ENCODE peak calls at places on chromosomes 12 and 14, in ten cellular contexts. One of them, this sample, is unnamed.

GRCh38 chr14:69323266-69323966 is 63.5 kb downstream of the GALNT16 start:
- DNase-seq in uterus: peak; percentile 10
- DNase-seq in nephron progenitor cell: no peak
- DNase-seq in cardiac muscle cell: no peak
- DNase-seq in heart left ventricle: no peak
- DNase-seq in transverse colon: no peak
- DNase-seq in GM06990: no peak
- DNase-seq in progenitor cell of endocrine pancreas: no peak
- DNase-seq in GM23338: no peak
- DNase-seq in bronchial epithelial cell: no peak
- DNase-seq in this sample: no peak

GRCh38 chr14:21001218-21001617 is 2.1 kb downstream of the SLC39A2 start:
- DNase-seq in uterus: no peak
- DNase-seq in nephron progenitor cell: no peak
- DNase-seq in cardiac muscle cell: no peak
- DNase-seq in heart left ventricle: no peak
- DNase-seq in transverse colon: peak; percentile 62
- DNase-seq in GM06990: no peak
- DNase-seq in progenitor cell of endocrine pancreas: no peak
- DNase-seq in GM23338: peak; percentile 43
- DNase-seq in bronchial epithelial cell: no peak
- DNase-seq in this sample: no peak

GRCh38 chr14:29035129-29035528 is 268.5 kb downstream of the FOXG1 start:
- DNase-seq in uterus: no peak
- DNase-seq in nephron progenitor cell: no peak
- DNase-seq in cardiac muscle cell: peak; percentile 7
- DNase-seq in heart left ventricle: no peak
- DNase-seq in transverse colon: no peak
- DNase-seq in GM06990: no peak
- DNase-seq in progenitor cell of endocrine pancreas: no peak
- DNase-seq in GM23338: no peak
- DNase-seq in bronchial epithelial cell: no peak
- DNase-seq in this sample: no peak

GRCh38 chr12:48193623-48194022 is 9.5 kb downstream of the OR10AD1 start:
- DNase-seq in uterus: no peak
- DNase-seq in nephron progenitor cell: no peak
- DNase-seq in cardiac muscle cell: no peak
- DNase-seq in heart left ventricle: no peak
- DNase-seq in transverse colon: no peak
- DNase-seq in GM06990: no peak
- DNase-seq in progenitor cell of endocrine pancreas: no peak
- DNase-seq in GM23338: no peak
- DNase-seq in bronchial epithelial cell: peak; percentile 40
- DNase-seq in this sample: no peak

GRCh38 chr12:77251799-77252198 is 186.4 kb upstream of the E2F7 start:
- DNase-seq in uterus: no peak
- DNase-seq in nephron progenitor cell: no peak
- DNase-seq in cardiac muscle cell: no peak
- DNase-seq in heart left ventricle: no peak
- DNase-seq in transverse colon: no peak
- DNase-seq in GM06990: no peak
- DNase-seq in progenitor cell of endocrine pancreas: no peak
- DNase-seq in GM23338: no peak
- DNase-seq in bronchial epithelial cell: no peak
- DNase-seq in this sample: no peak

GRCh38 chr12:131757111-131757510 is 46.2 kb downstream of the SFSWAP start:
- DNase-seq in uterus: no peak
- DNase-seq in nephron progenitor cell: no peak
- DNase-seq in cardiac muscle cell: no peak
- DNase-seq in heart left ventricle: no peak
- DNase-seq in transverse colon: no peak
- DNase-seq in GM06990: no peak
- DNase-seq in progenitor cell of endocrine pancreas: no peak
- DNase-seq in GM23338: no peak
- DNase-seq in bronchial epithelial cell: no peak
- DNase-seq in this sample: no peak

GRCh38 chr12:52324068-52324444 is 2.9 kb upstream of the KRT83 start:
- DNase-seq in uterus: no peak
- DNase-seq in nephron progenitor cell: no peak
- DNase-seq in cardiac muscle cell: no peak
- DNase-seq in heart left ventricle: no peak
- DNase-seq in transverse colon: no peak
- DNase-seq in GM06990: no peak
- DNase-seq in progenitor cell of endocrine pancreas: no peak
- DNase-seq in GM23338: no peak
- DNase-seq in bronchial epithelial cell: no peak
- DNase-seq in this sample: peak; percentile 6

GRCh38 chr12:2311001-2311778 is 258.4 kb downstream of the CACNA1C start:
- DNase-seq in uterus: no peak
- DNase-seq in nephron progenitor cell: no peak
- DNase-seq in cardiac muscle cell: peak; percentile 27
- DNase-seq in heart left ventricle: no peak
- DNase-seq in transverse colon: no peak
- DNase-seq in GM06990: no peak
- DNase-seq in progenitor cell of endocrine pancreas: no peak
- DNase-seq in GM23338: no peak
- DNase-seq in bronchial epithelial cell: no peak
- DNase-seq in this sample: no peak

GRCh38 chr14:76352639-76353281 is 23.2 kb upstream of the ESRRB start:
- DNase-seq in uterus: peak; percentile 44
- DNase-seq in nephron progenitor cell: peak; percentile 95
- DNase-seq in cardiac muscle cell: peak; percentile 60
- DNase-seq in heart left ventricle: peak; percentile 56
- DNase-seq in transverse colon: peak; percentile 20
- DNase-seq in GM06990: peak; percentile 60
- DNase-seq in progenitor cell of endocrine pancreas: peak; percentile 87
- DNase-seq in GM23338: peak; percentile 93
- DNase-seq in bronchial epithelial cell: no peak
- DNase-seq in this sample: peak; percentile 87

GRCh38 chr14:87175175-87175574 is 817.8 kb downstream of the GALC start:
- DNase-seq in uterus: no peak
- DNase-seq in nephron progenitor cell: no peak
- DNase-seq in cardiac muscle cell: no peak
- DNase-seq in heart left ventricle: no peak
- DNase-seq in transverse colon: no peak
- DNase-seq in GM06990: no peak
- DNase-seq in progenitor cell of endocrine pancreas: no peak
- DNase-seq in GM23338: no peak
- DNase-seq in bronchial epithelial cell: no peak
- DNase-seq in this sample: no peak

GRCh38 chr14:68637106-68638021 is 155.5 kb downstream of the ZFP36L1 start:
- DNase-seq in uterus: peak; percentile 59
- DNase-seq in nephron progenitor cell: no peak
- DNase-seq in cardiac muscle cell: peak; percentile 87
- DNase-seq in heart left ventricle: peak; percentile 59
- DNase-seq in transverse colon: no peak
- DNase-seq in GM06990: no peak
- DNase-seq in progenitor cell of endocrine pancreas: peak; percentile 2
- DNase-seq in GM23338: no peak
- DNase-seq in bronchial epithelial cell: no peak
- DNase-seq in this sample: no peak

GRCh38 chr14:68824517-68825347 is 31.9 kb upstream of the ZFP36L1 start:
- DNase-seq in uterus: peak; percentile 86
- DNase-seq in nephron progenitor cell: peak; percentile 87
- DNase-seq in cardiac muscle cell: peak; percentile 81
- DNase-seq in heart left ventricle: peak; percentile 81
- DNase-seq in transverse colon: peak; percentile 87
- DNase-seq in GM06990: no peak
- DNase-seq in progenitor cell of endocrine pancreas: peak; percentile 64
- DNase-seq in GM23338: peak; percentile 93
- DNase-seq in bronchial epithelial cell: peak; percentile 51
- DNase-seq in this sample: peak; percentile 92

GRCh38 chr12:126706300-126706699 is 1560.7 kb upstream of the TMEM132C start:
- DNase-seq in uterus: no peak
- DNase-seq in nephron progenitor cell: no peak
- DNase-seq in cardiac muscle cell: no peak
- DNase-seq in heart left ventricle: no peak
- DNase-seq in transverse colon: no peak
- DNase-seq in GM06990: no peak
- DNase-seq in progenitor cell of endocrine pancreas: no peak
- DNase-seq in GM23338: peak; percentile 32
- DNase-seq in bronchial epithelial cell: no peak
- DNase-seq in this sample: no peak

GRCh38 chr12:132872975-132873421 is 14.4 kb downstream of the CHFR start:
- DNase-seq in uterus: no peak
- DNase-seq in nephron progenitor cell: no peak
- DNase-seq in cardiac muscle cell: no peak
- DNase-seq in heart left ventricle: no peak
- DNase-seq in transverse colon: peak; percentile 23
- DNase-seq in GM06990: no peak
- DNase-seq in progenitor cell of endocrine pancreas: no peak
- DNase-seq in GM23338: no peak
- DNase-seq in bronchial epithelial cell: no peak
- DNase-seq in this sample: no peak

GRCh38 chr14:100538566-100539318 is 48.5 kb downstream of the BEGAIN start:
- DNase-seq in uterus: peak; percentile 16
- DNase-seq in nephron progenitor cell: peak; percentile 1
- DNase-seq in cardiac muscle cell: no peak
- DNase-seq in heart left ventricle: peak; percentile 14
- DNase-seq in transverse colon: peak; percentile 4
- DNase-seq in GM06990: no peak
- DNase-seq in progenitor cell of endocrine pancreas: no peak
- DNase-seq in GM23338: no peak
- DNase-seq in bronchial epithelial cell: no peak
- DNase-seq in this sample: peak; percentile 10

GRCh38 chr12:6038160-6038559 is 86.3 kb downstream of the VWF start:
- DNase-seq in uterus: no peak
- DNase-seq in nephron progenitor cell: peak; percentile 72
- DNase-seq in cardiac muscle cell: peak; percentile 84
- DNase-seq in heart left ventricle: no peak
- DNase-seq in transverse colon: peak; percentile 59
- DNase-seq in GM06990: no peak
- DNase-seq in progenitor cell of endocrine pancreas: peak; percentile 61
- DNase-seq in GM23338: peak; percentile 98
- DNase-seq in bronchial epithelial cell: peak; percentile 78
- DNase-seq in this sample: peak; percentile 71
- TF ChIP-seq CTCF in uterus: peak; percentile 31
- TF ChIP-seq CTCF in nephron progenitor cell: peak; percentile 92
- TF ChIP-seq CTCF in cardiac muscle cell: peak; percentile 87
- TF ChIP-seq CTCF in heart left ventricle: peak; percentile 56
- TF ChIP-seq CTCF in transverse colon: peak; percentile 84
- TF ChIP-seq CTCF in GM06990: peak; percentile 91
- TF ChIP-seq CTCF in progenitor cell of endocrine pancreas: peak; percentile 96
- TF ChIP-seq CTCF in GM23338: peak; percentile 100
- TF ChIP-seq CTCF in bronchial epithelial cell: peak; percentile 83
- TF ChIP-seq CTCF in this sample: peak; percentile 90

GRCh38 chr12:102816816-102817434 is 100.1 kb downstream of the PAH start:
- DNase-seq in uterus: no peak
- DNase-seq in nephron progenitor cell: peak; percentile 9
- DNase-seq in cardiac muscle cell: peak; percentile 48
- DNase-seq in heart left ventricle: no peak
- DNase-seq in transverse colon: no peak
- DNase-seq in GM06990: no peak
- DNase-seq in progenitor cell of endocrine pancreas: no peak
- DNase-seq in GM23338: peak; percentile 67
- DNase-seq in bronchial epithelial cell: peak; percentile 33
- DNase-seq in this sample: no peak
- TF ChIP-seq CTCF in uterus: peak; percentile 61
- TF ChIP-seq CTCF in nephron progenitor cell: peak; percentile 87
- TF ChIP-seq CTCF in cardiac muscle cell: peak; percentile 75
- TF ChIP-seq CTCF in heart left ventricle: peak; percentile 60
- TF ChIP-seq CTCF in transverse colon: peak; percentile 27
- TF ChIP-seq CTCF in GM06990: peak; percentile 74
- TF ChIP-seq CTCF in progenitor cell of endocrine pancreas: peak; percentile 75
- TF ChIP-seq CTCF in GM23338: peak; percentile 66
- TF ChIP-seq CTCF in bronchial epithelial cell: peak; percentile 60
- TF ChIP-seq CTCF in this sample: peak; percentile 86

GRCh38 chr14:104224516-104225281 is 86.3 kb downstream of the KIF26A start:
- DNase-seq in uterus: no peak
- DNase-seq in nephron progenitor cell: peak; percentile 75
- DNase-seq in cardiac muscle cell: no peak
- DNase-seq in heart left ventricle: no peak
- DNase-seq in transverse colon: peak; percentile 60
- DNase-seq in GM06990: no peak
- DNase-seq in progenitor cell of endocrine pancreas: no peak
- DNase-seq in GM23338: peak; percentile 77
- DNase-seq in bronchial epithelial cell: no peak
- DNase-seq in this sample: peak; percentile 47
- TF ChIP-seq CTCF in uterus: no peak
- TF ChIP-seq CTCF in nephron progenitor cell: peak; percentile 65
- TF ChIP-seq CTCF in cardiac muscle cell: peak; percentile 40
- TF ChIP-seq CTCF in heart left ventricle: peak; percentile 52
- TF ChIP-seq CTCF in transverse colon: peak; percentile 46
- TF ChIP-seq CTCF in GM06990: peak; percentile 65
- TF ChIP-seq CTCF in progenitor cell of endocrine pancreas: peak; percentile 53
- TF ChIP-seq CTCF in GM23338: peak; percentile 72
- TF ChIP-seq CTCF in bronchial epithelial cell: no peak
- TF ChIP-seq CTCF in this sample: peak; percentile 65

GRCh38 chr12:116403546-116403945 is 126.1 kb upstream of the MED13L start:
- DNase-seq in uterus: no peak
- DNase-seq in nephron progenitor cell: no peak
- DNase-seq in cardiac muscle cell: no peak
- DNase-seq in heart left ventricle: no peak
- DNase-seq in transverse colon: no peak
- DNase-seq in GM06990: no peak
- DNase-seq in progenitor cell of endocrine pancreas: no peak
- DNase-seq in GM23338: no peak
- DNase-seq in bronchial epithelial cell: peak; percentile 35
- DNase-seq in this sample: no peak

GRCh38 chr12:116408489-116409217 is 131.2 kb upstream of the MED13L start:
- DNase-seq in uterus: no peak
- DNase-seq in nephron progenitor cell: no peak
- DNase-seq in cardiac muscle cell: no peak
- DNase-seq in heart left ventricle: no peak
- DNase-seq in transverse colon: no peak
- DNase-seq in GM06990: no peak
- DNase-seq in progenitor cell of endocrine pancreas: no peak
- DNase-seq in GM23338: no peak
- DNase-seq in bronchial epithelial cell: no peak
- DNase-seq in this sample: no peak

GRCh38 chr12:116402163-116402939 is 124.9 kb upstream of the MED13L start:
- DNase-seq in uterus: no peak
- DNase-seq in nephron progenitor cell: no peak
- DNase-seq in cardiac muscle cell: no peak
- DNase-seq in heart left ventricle: no peak
- DNase-seq in transverse colon: no peak
- DNase-seq in GM06990: no peak
- DNase-seq in progenitor cell of endocrine pancreas: no peak
- DNase-seq in GM23338: no peak
- DNase-seq in bronchial epithelial cell: peak; percentile 53
- DNase-seq in this sample: no peak

GRCh38 chr12:116404913-116405611 is 127.6 kb upstream of the MED13L start:
- DNase-seq in uterus: no peak
- DNase-seq in nephron progenitor cell: no peak
- DNase-seq in cardiac muscle cell: no peak
- DNase-seq in heart left ventricle: no peak
- DNase-seq in transverse colon: no peak
- DNase-seq in GM06990: no peak
- DNase-seq in progenitor cell of endocrine pancreas: no peak
- DNase-seq in GM23338: no peak
- DNase-seq in bronchial epithelial cell: no peak
- DNase-seq in this sample: no peak

GRCh38 chr12:116406529-116406928 is 129.0 kb upstream of the MED13L start:
- DNase-seq in uterus: peak; percentile 90
- DNase-seq in nephron progenitor cell: peak; percentile 76
- DNase-seq in cardiac muscle cell: peak; percentile 90
- DNase-seq in heart left ventricle: peak; percentile 80
- DNase-seq in transverse colon: peak; percentile 69
- DNase-seq in GM06990: peak; percentile 24
- DNase-seq in progenitor cell of endocrine pancreas: no peak
- DNase-seq in GM23338: peak; percentile 65
- DNase-seq in bronchial epithelial cell: peak; percentile 71
- DNase-seq in this sample: peak; percentile 28
- TF ChIP-seq CTCF in uterus: no peak
- TF ChIP-seq CTCF in nephron progenitor cell: no peak
- TF ChIP-seq CTCF in cardiac muscle cell: no peak
- TF ChIP-seq CTCF in heart left ventricle: peak; percentile 22
- TF ChIP-seq CTCF in transverse colon: no peak
- TF ChIP-seq CTCF in GM06990: peak; percentile 8
- TF ChIP-seq CTCF in progenitor cell of endocrine pancreas: no peak
- TF ChIP-seq CTCF in GM23338: peak; percentile 56
- TF ChIP-seq CTCF in bronchial epithelial cell: no peak
- TF ChIP-seq CTCF in this sample: no peak